ENCODE peak calls at places on chromosome 7, in six cellular contexts. W is fibroblast of villous mesenchyme, R is endodermal cell, N is thoracic aorta, S is GM13977, J is astrocyte of the spinal cord. K is an unnamed sample.

GRCh38 chr7:44980393-44981034 is 1.7 kb upstream of the MYO1G start:
- DNase-seq in W (peak), R (peak), N (peak), S (peak), J (peak), K (no peak)

GRCh38 chr7:129210256-129210988 is 14.4 kb upstream of the AHCYL2 start:
- DNase-seq in W (peak), R (peak), N (no peak), S (peak), J (peak), K (peak)

GRCh38 chr7:128826512-128826911 is 3.7 kb upstream of the FLNC start:
- DNase-seq in W (no peak), R (no peak), N (no peak), S (no peak), J (no peak), K (no peak)

GRCh38 chr7:101179117-101179779 is 845 bp downstream of the NAT16 start:
- DNase-seq in W (no peak), R (peak), N (no peak), S (no peak), J (no peak), K (no peak)

GRCh38 chr7:132430863-132431822 is 145.1 kb downstream of the PLXNA4 start:
- DNase-seq in W (peak), R (no peak), N (no peak), S (no peak), J (peak), K (no peak)

GRCh38 chr7:39621784-39622411 is 1.5 kb upstream of the RALA start:
- DNase-seq in W (no peak), R (no peak), N (no peak), S (peak), J (no peak), K (peak)

GRCh38 chr7:29815181-29816105 is 9.1 kb downstream of the WIPF3 start:
- DNase-seq in W (no peak), R (no peak), N (no peak), S (no peak), J (no peak), K (no peak)

GRCh38 chr7:130383187-130383980 is 3.1 kb downstream of the CPA1 start:
- DNase-seq in W (no peak), R (peak), N (no peak), S (no peak), J (no peak), K (no peak)

GRCh38 chr7:129664029-129665012 is 52.8 kb downstream of the NRF1 start:
- DNase-seq in W (peak), R (no peak), N (no peak), S (peak), J (peak), K (peak)

GRCh38 chr7:123548406-123548805 is 9.2 kb downstream of the NDUFA5 start:
- DNase-seq in W (no peak), R (no peak), N (no peak), S (no peak), J (no peak), K (peak)

GRCh38 chr7:108348913-108349312 is 107.3 kb downstream of the NRCAM start:
- DNase-seq in W (peak), R (no peak), N (no peak), S (no peak), J (peak), K (peak)

GRCh38 chr7:113289140-113289740 is 170.9 kb upstream of the SMIM30 start:
- DNase-seq in W (peak), R (no peak), N (no peak), S (peak), J (peak), K (peak)

GRCh38 chr7:80499350-80499955 is 12.4 kb downstream of the GNAT3 start:
- DNase-seq in W (peak), R (peak), N (no peak), S (no peak), J (peak), K (peak)

GRCh38 chr7:98054585-98054984 is 52.1 kb upstream of the LMTK2 start:
- DNase-seq in W (no peak), R (no peak), N (no peak), S (no peak), J (no peak), K (no peak)

GRCh38 chr7:12373580-12374263 is 29.9 kb downstream of the VWDE start:
- DNase-seq in W (no peak), R (no peak), N (no peak), S (no peak), J (no peak), K (peak)

GRCh38 chr7:31948041-31948440 is 122.2 kb downstream of the PDE1C start:
- DNase-seq in W (peak), R (no peak), N (no peak), S (no peak), J (peak), K (peak)

GRCh38 chr7:116328161-116328560 is 117.8 kb downstream of the TES start:
- DNase-seq in W (peak), R (no peak), N (no peak), S (no peak), J (no peak), K (no peak)

GRCh38 chr7:66597472-66597871 is 31.2 kb upstream of the KCTD7 start:
- DNase-seq in W (no peak), R (no peak), N (no peak), S (no peak), J (no peak), K (no peak)

GRCh38 chr7:102431617-102432298 is 1.6 kb upstream of the ORAI2 start:
- DNase-seq in W (peak), R (peak), N (no peak), S (peak), J (no peak), K (no peak)

GRCh38 chr7:66013938-66014337 is 31.9 kb upstream of the GUSB start:
- DNase-seq in W (peak), R (peak), N (no peak), S (no peak), J (peak), K (peak)

GRCh38 chr7:156173346-156173745 is 361.1 kb upstream of the SHH start:
- DNase-seq in W (no peak), R (peak), N (no peak), S (no peak), J (no peak), K (no peak)

GRCh38 chr7:2606539-2606936 is 25.2 kb upstream of the TTYH3 start:
- DNase-seq in W (no peak), R (no peak), N (no peak), S (no peak), J (no peak), K (no peak)

GRCh38 chr7:38020134-38020533 is 99.7 kb downstream of the EPDR1 start:
- DNase-seq in W (no peak), R (no peak), N (no peak), S (no peak), J (peak), K (no peak)

GRCh38 chr7:12196386-12196785 is 14.7 kb upstream of the TMEM106B start:
- DNase-seq in W (no peak), R (no peak), N (no peak), S (no peak), J (no peak), K (no peak)

GRCh38 chr7:133529861-133530260 is 277.0 kb downstream of the EXOC4 start:
- DNase-seq in W (no peak), R (no peak), N (no peak), S (no peak), J (no peak), K (no peak)

GRCh38 chr7:135326636-135327280 is 93.1 kb downstream of the STRA8 start:
- DNase-seq in W (no peak), R (no peak), N (no peak), S (no peak), J (peak), K (peak)

GRCh38 chr7:105788356-105788755 is 88.0 kb downstream of the ATXN7L1 start:
- DNase-seq in W (no peak), R (no peak), N (no peak), S (no peak), J (no peak), K (no peak)

GRCh38 chr7:265998-266850 is 23.7 kb upstream of the FOXL3 start:
- DNase-seq in W (no peak), R (no peak), N (no peak), S (no peak), J (no peak), K (no peak)

GRCh38 chr7:1447551-1448244 is 11.6 kb downstream of the MICALL2 start:
- DNase-seq in W (peak), R (no peak), N (no peak), S (no peak), J (no peak), K (no peak)

GRCh38 chr7:102223175-102223574 is 63.5 kb upstream of the SH2B2 start:
- DNase-seq in W (no peak), R (no peak), N (no peak), S (no peak), J (no peak), K (no peak)

GRCh38 chr7:22860784-22861482 is 38.3 kb upstream of the TOMM7 start:
- DNase-seq in W (peak), R (peak), N (no peak), S (no peak), J (no peak), K (peak)

GRCh38 chr7:159155410-159155809 is 10.7 kb upstream of the VIPR2 start:
- DNase-seq in W (no peak), R (no peak), N (no peak), S (no peak), J (no peak), K (no peak)

GRCh38 chr7:149662591-149663095 is 110.7 kb downstream of the ZNF467 start:
- DNase-seq in W (peak), R (peak), N (peak), S (peak), J (peak), K (peak)

GRCh38 chr7:50528266-50529092 is 36.7 kb downstream of the DDC start:
- DNase-seq in W (no peak), R (peak), N (no peak), S (no peak), J (no peak), K (no peak)

GRCh38 chr7:77651544-77652162 is 44.6 kb upstream of the RSBN1L start:
- DNase-seq in W (peak), R (no peak), N (no peak), S (peak), J (peak), K (peak)

GRCh38 chr7:44748948-44749731 is 493 bp downstream of the ZMIZ2 start:
- DNase-seq in W (no peak), R (peak), N (no peak), S (peak), J (no peak), K (no peak)

GRCh38 chr7:110484316-110484715 is 606.6 kb upstream of the LRRN3 start:
- DNase-seq in W (no peak), R (no peak), N (no peak), S (no peak), J (no peak), K (no peak)

GRCh38 chr7:18858232-18858631 is 259.2 kb downstream of the TWIST1 start:
- DNase-seq in W (no peak), R (no peak), N (no peak), S (no peak), J (no peak), K (no peak)

GRCh38 chr7:121954803-121955202 is 81.8 kb downstream of the PTPRZ1 start:
- DNase-seq in W (no peak), R (no peak), N (no peak), S (no peak), J (peak), K (peak)

GRCh38 chr7:47915066-47915976 is 32.9 kb downstream of the PKD1L1 start:
- DNase-seq in W (peak), R (no peak), N (no peak), S (no peak), J (no peak), K (no peak)

K was measured in amniotic epithelial cell.